ENCODE peak calls at places on chromosomes 3 and 15, in four cellular contexts. G is CD4-positive, CD25-positive, alpha-beta regulatory T cell; W is endothelial cell; B is HTR-8/SVneo. Z is an unnamed sample.

GRCh38 chr15:44243146-44243545 is 45.4 kb upstream of the GOLM2 start:
- DNase-seq in G (no peak), W (no peak), B (no peak), Z (no peak)

GRCh38 chr3:136925425-136926190 is 32.2 kb upstream of the IL20RB start:
- DNase-seq in G (no peak), W (no peak), B (no peak), Z (no peak)

GRCh38 chr3:61715886-61716527 is 154.6 kb downstream of the PTPRG start:
- DNase-seq in G (no peak), W (no peak), B (no peak), Z (no peak)

GRCh38 chr15:57565326-57565725 is 26.4 kb upstream of the MYZAP start:
- DNase-seq in G (peak), W (no peak), B (no peak), Z (no peak)

GRCh38 chr15:30038667-30039523 is 43.9 kb upstream of the GOLGA8J start:
- DNase-seq in G (no peak), W (no peak), B (no peak), Z (no peak)

GRCh38 chr15:87209891-87210649 is 1046.5 kb downstream of the NTRK3 start:
- DNase-seq in G (no peak), W (no peak), B (no peak), Z (no peak)

GRCh38 chr3:190076138-190076537 is 44.6 kb downstream of the P3H2 start:
- DNase-seq in G (no peak), W (no peak), B (no peak), Z (no peak)

GRCh38 chr3:143363276-143363675 is 243.7 kb downstream of the CHST2 start:
- DNase-seq in G (no peak), W (no peak), B (no peak), Z (no peak)

GRCh38 chr15:66936115-66936863 is 129.1 kb upstream of the SMAD3 start:
- DNase-seq in G (no peak), W (no peak), B (no peak), Z (no peak)

GRCh38 chr15:63870403-63871209 is 36.9 kb upstream of the HERC1 start:
- DNase-seq in G (no peak), W (peak), B (peak), Z (no peak)

GRCh38 chr3:119659584-119660291 is 651 bp downstream of the POPDC2 start:
- DNase-seq in G (no peak), W (no peak), B (no peak), Z (no peak)

GRCh38 chr15:83844742-83845141 is 190.8 kb downstream of the ADAMTSL3 start:
- DNase-seq in G (no peak), W (no peak), B (no peak), Z (no peak)

GRCh38 chr15:76398702-76399101 is 62.1 kb downstream of the ISL2 start:
- DNase-seq in G (no peak), W (no peak), B (no peak), Z (no peak)

GRCh38 chr15:38647683-38648082 is 83.1 kb upstream of the RASGRP1 start:
- DNase-seq in G (no peak), W (no peak), B (peak), Z (no peak)

GRCh38 chr3:12518266-12519028 is 26.9 kb downstream of the MKRN2OS start:
- DNase-seq in G (no peak), W (no peak), B (no peak), Z (no peak)

GRCh38 chr15:41832875-41833274 is 5.0 kb downstream of the JMJD7 start:
- DNase-seq in G (no peak), W (no peak), B (no peak), Z (no peak)

GRCh38 chr3:49469037-49469875 is 811 bp upstream of the DAG1 start:
- DNase-seq in G (no peak), W (peak), B (peak), Z (no peak)

GRCh38 chr3:196179380-196180308 is 31.6 kb downstream of the ZDHHC19 start:
- DNase-seq in G (peak), W (no peak), B (no peak), Z (peak)

GRCh38 chr3:43621406-43621973 is 321 bp downstream of the ANO10 start:
- DNase-seq in G (no peak), W (peak), B (peak), Z (no peak)

GRCh38 chr3:42884324-42884723 is 8.6 kb upstream of the CYP8B1 start:
- DNase-seq in G (no peak), W (no peak), B (no peak), Z (no peak)

GRCh38 chr3:3799173-3800075 is at the start of gene LRRN1:
- DNase-seq in G (no peak), W (peak), B (no peak), Z (peak)

GRCh38 chr15:29139072-29139471 is 130.6 kb downstream of the NSMCE3 start:
- DNase-seq in G (no peak), W (no peak), B (no peak), Z (no peak)

GRCh38 chr15:99426431-99427105 is 139.2 kb upstream of the MEF2A start:
- DNase-seq in G (no peak), W (no peak), B (no peak), Z (no peak)

GRCh38 chr15:44183363-44183762 is 11.7 kb downstream of the FRMD5 start:
- DNase-seq in G (no peak), W (no peak), B (no peak), Z (no peak)

GRCh38 chr3:40137586-40138295 is 171.8 kb upstream of the EIF1B start:
- DNase-seq in G (no peak), W (no peak), B (no peak), Z (no peak)

GRCh38 chr3:48952510-48953118 is 34.0 kb downstream of the ARIH2 start:
- DNase-seq in G (peak), W (peak), B (no peak), Z (peak)

GRCh38 chr3:3074551-3075257 is 35.5 kb downstream of the IL5RA start:
- DNase-seq in G (no peak), W (no peak), B (no peak), Z (no peak)

GRCh38 chr3:112092439-112093179 is 6.4 kb downstream of the C3orf52 start:
- DNase-seq in G (no peak), W (no peak), B (no peak), Z (no peak)

GRCh38 chr3:49428697-49429100 is 425 bp downstream of the NICN1 start:
- DNase-seq in G (no peak), W (no peak), B (no peak), Z (no peak)

GRCh38 chr15:96049766-96050165 is 280.7 kb upstream of the NR2F2 start:
- DNase-seq in G (no peak), W (no peak), B (no peak), Z (no peak)

GRCh38 chr3:7546219-7546618 is 685.3 kb downstream of the GRM7 start:
- DNase-seq in G (no peak), W (no peak), B (no peak), Z (no peak)

GRCh38 chr3:62597481-62597880 is 224.1 kb upstream of the FEZF2 start:
- DNase-seq in G (no peak), W (no peak), B (no peak), Z (no peak)

Z was measured in immature natural killer cell.